ENCODE peak calls at places on chromosomes 13 and 19, in five cellular contexts. X is endodermal cell, U is cardiac muscle cell, T is aorta, P is adrenal gland. V is an unnamed sample.

GRCh38 chr13:20882206-20882605 is 20.3 kb downstream of the XPO4 start:
- DNase-seq in T (no peak), X (peak), P (no peak), U (no peak), V (peak)

GRCh38 chr19:5718579-5719273 is 1.2 kb downstream of the LONP1 start:
- DNase-seq in U (peak), T (no peak), P (peak), X (no peak), V (peak)

GRCh38 chr13:51317262-51317661 is 22.2 kb upstream of the SERPINE3 start:
- DNase-seq in U (no peak), X (no peak), P (no peak), T (no peak), V (peak)

GRCh38 chr19:53644061-53644816 is 12.4 kb downstream of the DPRX start:
- DNase-seq in T (no peak), P (no peak), U (no peak), X (peak), V (no peak)

GRCh38 chr19:18939922-18940775 is 868 bp downstream of the HOMER3 start:
- DNase-seq in P (peak), X (peak), T (peak), U (peak), V (no peak)

GRCh38 chr13:93861818-93862217 is 617.7 kb downstream of the DCT start:
- DNase-seq in X (peak), T (no peak), U (peak), P (no peak), V (peak)

GRCh38 chr13:110953416-110953815 is 38.5 kb upstream of the ANKRD10 start:
- DNase-seq in U (no peak), T (no peak), X (no peak), P (no peak), V (no peak)

GRCh38 chr19:40576181-40576584 is 490 bp upstream of the SHKBP1 start:
- DNase-seq in T (no peak), X (peak), P (no peak), U (no peak), V (no peak)

GRCh38 chr19:13953021-13953531 is 767 bp downstream of the DCAF15 start:
- DNase-seq in U (peak), T (peak), P (no peak), X (peak), V (no peak)

GRCh38 chr19:38018694-38019426 is 111.9 kb downstream of the SIPA1L3 start:
- DNase-seq in T (no peak), P (no peak), U (no peak), X (no peak), V (no peak)

GRCh38 chr19:31718041-31718440 is 368.8 kb upstream of the TSHZ3 start:
- DNase-seq in U (peak), P (no peak), X (peak), T (no peak), V (no peak)

GRCh38 chr19:42184401-42184861 is 33.0 kb downstream of the DEDD2 start:
- DNase-seq in T (peak), X (peak), P (peak), U (peak), V (peak)

GRCh38 chr19:18194554-18195238 is 1.7 kb downstream of the MPV17L2 start:
- DNase-seq in X (peak), P (peak), T (peak), U (peak), V (no peak)

DNA sequence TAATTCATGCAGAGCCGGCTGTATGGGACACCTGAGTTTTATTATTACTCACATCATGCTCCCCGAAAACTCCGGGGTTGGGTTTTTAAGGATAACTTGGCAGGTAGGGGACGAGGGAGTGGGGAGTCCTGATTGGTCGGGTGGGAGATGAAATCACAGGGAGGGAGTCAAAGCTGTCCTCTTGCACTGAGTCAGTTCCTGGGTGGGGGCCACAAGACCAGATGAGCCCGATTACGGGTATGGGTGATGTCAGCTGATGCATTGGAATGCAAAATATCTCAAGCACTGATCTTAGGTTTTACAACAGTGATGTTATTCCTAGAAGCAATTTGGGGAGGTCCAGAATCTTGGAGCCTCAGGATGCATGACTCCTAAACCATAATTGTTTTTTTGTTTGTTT is 18.6 kb upstream of the COG3 start:
- DNase-seq in P (no peak), T (no peak), U (no peak), X (no peak), V (peak)
- H3K4me3 ChIP-seq in P (no peak), T (no peak), U (no peak), X (no peak), V (no peak)

GRCh38 chr19:931860-932646 is 6.2 kb downstream of the ARID3A start:
- DNase-seq in X (no peak), P (no peak), T (no peak), U (no peak), V (no peak)
- H3K27ac ChIP-seq in X (no peak), P (peak), T (no peak), U (peak), V (no peak)

GRCh38 chr13:89982406-89983085 is 1364.9 kb upstream of the MIR17HG start:
- DNase-seq in X (no peak), U (peak), T (no peak), P (no peak), V (no peak)

DNA sequence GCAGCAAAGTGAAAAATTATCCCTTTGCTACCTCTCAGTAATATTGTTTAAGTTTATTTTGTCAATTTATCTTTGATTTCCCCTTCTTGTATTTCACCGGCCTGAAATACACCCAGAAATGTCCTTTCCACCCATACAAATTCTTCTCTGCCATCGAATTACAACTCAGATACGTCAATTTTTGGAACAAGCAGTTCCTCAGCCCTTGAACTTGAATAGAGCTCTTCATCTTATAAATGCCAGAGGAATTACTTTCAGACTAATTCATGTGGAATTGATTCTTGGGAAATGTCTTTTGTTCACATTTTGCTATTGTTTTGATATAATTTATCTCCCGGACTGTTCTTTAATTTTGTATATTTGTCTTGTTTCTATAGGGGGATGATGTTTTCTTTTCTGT is 1359.3 kb upstream of the MIR17HG start:
- DNase-seq in X (no peak), U (no peak), P (no peak), T (no peak), V (no peak)
- H3K4me3 ChIP-seq in X (no peak), U (no peak), P (no peak), T (no peak), V (no peak)

DNA sequence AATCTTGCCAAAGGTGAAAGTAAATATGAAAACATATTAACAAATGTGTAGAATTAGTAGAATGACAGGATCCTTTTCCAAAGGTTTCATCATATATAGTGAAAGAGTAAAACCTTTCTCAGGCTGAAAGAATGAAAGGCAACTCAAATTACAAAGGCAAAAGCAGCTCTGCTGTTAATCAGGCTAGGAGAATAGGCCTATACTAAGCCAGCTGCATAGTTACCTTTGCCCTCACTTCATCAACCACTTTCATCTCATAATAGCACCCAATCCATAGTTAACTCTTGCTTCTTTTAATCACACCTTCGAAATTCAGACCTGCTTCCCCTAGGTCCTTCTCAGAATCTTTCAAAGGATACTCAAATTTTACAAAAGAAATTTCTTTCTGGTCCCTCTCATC is 1167.6 kb upstream of the ATXN8OS start:
- DNase-seq in P (no peak), U (no peak), T (no peak), X (no peak), V (no peak)
- H3K27ac ChIP-seq in P (no peak), U (peak), T (no peak), X (no peak), V (no peak)

GRCh38 chr19:56139847-56140582 is 1.1 kb upstream of the ZNF444 start:
- DNase-seq in U (no peak), X (no peak), T (no peak), P (no peak), V (no peak)
- H3K4me3 ChIP-seq in U (peak), X (peak), T (peak), P (peak), V (peak)

DNA sequence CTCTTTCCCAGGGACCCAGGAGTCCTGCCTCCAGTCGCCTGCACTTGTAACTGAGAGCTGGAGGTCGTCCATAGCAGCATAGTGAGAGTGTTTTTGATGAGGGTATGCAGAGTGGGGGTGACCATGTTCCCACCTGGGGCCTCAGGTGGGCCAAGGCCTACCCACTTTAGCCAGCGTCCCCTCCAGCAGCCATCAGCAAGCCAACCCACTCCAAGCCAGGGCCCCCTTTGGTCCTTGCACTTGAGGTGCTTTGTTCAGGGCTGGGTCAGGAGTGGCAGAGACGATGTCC is 11.9 kb upstream of the SMG9 start:
- DNase-seq in P (no peak), T (no peak), U (no peak), X (no peak), V (no peak)
- H3K27ac ChIP-seq in P (no peak), T (no peak), U (no peak), X (no peak), V (no peak)

DNA sequence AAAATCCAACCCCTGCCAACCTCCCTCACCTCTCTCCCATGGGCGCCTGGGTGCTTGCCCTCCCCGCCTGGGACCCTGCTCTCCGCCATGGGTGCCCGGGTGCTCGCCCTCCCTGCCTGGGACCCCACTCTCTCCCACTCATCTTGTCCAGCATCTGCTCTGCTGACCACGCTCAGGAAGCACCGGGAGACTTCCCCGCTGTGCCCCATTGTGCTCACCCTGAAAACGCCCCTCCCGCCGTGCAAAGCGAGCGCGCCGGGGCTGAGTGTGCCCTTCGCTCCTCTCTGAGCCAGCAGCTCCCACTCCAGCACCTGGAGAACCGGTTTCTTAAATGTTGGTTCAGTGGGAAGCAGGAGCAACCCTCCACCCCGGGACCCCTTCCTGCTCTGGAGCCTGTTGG is 23.3 kb upstream of the CDC16 start:
- DNase-seq in P (no peak), T (no peak), U (no peak), X (no peak), V (no peak)
- H3K4me3 ChIP-seq in P (no peak), T (no peak), U (no peak), X (no peak), V (no peak)

GRCh38 chr19:933553-933882 is 7.7 kb downstream of the ARID3A start:
- DNase-seq in T (no peak), P (no peak), X (no peak), U (no peak), V (no peak)
- H3K27ac ChIP-seq in T (no peak), P (no peak), X (no peak), U (peak), V (peak)